ENCODE peak calls at places on chromosomes 12 and 14, in four cellular contexts. Y is transverse colon, A is pancreas, D is small intestine. Z is an unnamed sample.

GRCh38 chr14:96762650-96763049 is 34.5 kb upstream of the VRK1 start:
- DNase-seq in D (peak; percentile 71), Y (no peak), A (no peak), Z (no peak)

GRCh38 chr12:24047345-24047744 is 97.9 kb upstream of the SOX5 start:
- DNase-seq in D (no peak), Y (no peak), A (no peak), Z (no peak)

GRCh38 chr14:89908712-89909450 is 45.6 kb downstream of the EFCAB11 start:
- DNase-seq in D (peak; percentile 50), A (no peak), Y (no peak), Z (no peak)

GRCh38 chr14:99479160-99479902 is 1.3 kb downstream of the SETD3 start:
- DNase-seq in A (no peak), Y (no peak), D (peak; percentile 32), Z (no peak)

GRCh38 chr12:112837629-112838191 is 46.2 kb downstream of the RPH3A start:
- DNase-seq in A (no peak), D (no peak), Y (no peak), Z (no peak)

GRCh38 chr12:110109037-110109836 is 14.9 kb upstream of the IFT81 start:
- DNase-seq in D (peak; percentile 9), Y (peak; percentile 61), A (no peak), Z (no peak)

GRCh38 chr12:112937741-112938719 is at the start of gene OAS3:
- DNase-seq in A (peak; percentile 90), D (peak; percentile 92), Y (peak; percentile 90), Z (peak; percentile 66)

GRCh38 chr12:1662761-1663439 is 28.0 kb upstream of the ADIPOR2 start:
- DNase-seq in A (peak; percentile 74), Y (peak; percentile 86), D (peak; percentile 90), Z (no peak)

GRCh38 chr14:101823511-101824120 is 62.1 kb downstream of the PPP2R5C start:
- DNase-seq in D (peak; percentile 48), Y (peak; percentile 60), A (no peak), Z (no peak)
- H3K4me3 ChIP-seq in D (peak overlapping the region; percentile 48), Y (peak overlapping the region; percentile 3), A (no peak overlapping the region), Z (peak overlapping the region; percentile 22)

DNA sequence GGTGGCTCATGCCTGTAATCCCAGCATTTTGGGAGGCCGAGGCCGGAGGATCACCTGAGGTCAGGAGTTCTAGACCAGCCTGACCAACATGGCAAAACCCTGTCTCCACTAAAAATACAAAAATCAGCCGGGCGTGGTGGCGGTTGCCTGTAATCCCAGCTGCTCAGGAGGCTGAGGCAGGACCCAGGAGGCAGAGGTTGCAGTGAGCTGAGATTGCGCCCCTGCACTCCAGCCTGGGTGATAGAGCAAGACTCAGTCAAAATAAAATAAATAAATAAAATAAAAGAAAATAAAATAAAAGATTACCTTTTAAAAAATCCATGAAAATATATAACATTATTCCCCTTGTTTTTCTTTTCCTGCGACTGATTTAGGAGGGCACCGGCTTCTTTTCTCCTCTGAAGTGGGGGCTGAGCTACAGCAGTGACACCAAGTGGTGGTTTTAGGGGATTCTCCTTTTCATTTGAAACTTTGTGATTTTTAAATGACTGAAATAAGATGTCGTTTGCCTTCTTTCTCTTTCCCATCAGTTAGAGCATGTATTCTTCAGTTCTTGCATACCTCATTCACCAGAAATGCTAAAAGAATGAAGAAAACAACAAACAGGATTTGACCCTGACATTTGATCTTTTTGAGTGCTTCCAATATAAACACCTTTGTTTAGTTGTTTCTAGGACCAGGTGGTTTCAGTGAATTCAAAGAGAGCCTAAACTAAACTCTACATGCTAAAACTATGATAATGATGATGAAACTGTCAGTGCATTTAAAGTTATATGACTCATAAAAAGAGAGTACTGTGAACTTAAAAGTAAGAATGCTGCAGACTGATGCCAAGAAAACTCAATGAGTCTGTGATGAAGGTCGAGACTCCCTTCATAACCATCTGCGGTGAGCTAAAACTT is 22.6 kb upstream of the PKP2 start:
- DNase-seq in D (peak; percentile 36), A (no peak), Y (no peak), Z (no peak)
- H3K27ac ChIP-seq in D (no peak overlapping the region), A (no peak overlapping the region), Y (no peak overlapping the region), Z (no peak overlapping the region)

GRCh38 chr12:126454581-126454980 is 1389.3 kb downstream of the AACS start:
- DNase-seq in D (no peak), Y (no peak), A (no peak), Z (no peak)

GRCh38 chr12:126457776-126458175 is 1392.5 kb downstream of the AACS start:
- DNase-seq in D (no peak), A (no peak), Y (no peak), Z (no peak)
- H3K27me3 ChIP-seq in D (no peaks in the 10 kb centered on the region), A (no peaks in the 10 kb centered on the region), Y (no peaks in the 10 kb centered on the region), Z (peaks cover 3% of the 10 kb centered on the region)

GRCh38 chr12:91106283-91106682 is 5.0 kb downstream of the LUM start:
- DNase-seq in A (no peak), D (no peak), Y (no peak), Z (no peak)

GRCh38 chr12:91108196-91108595 is 3.1 kb downstream of the LUM start:
- DNase-seq in A (no peak), Y (no peak), D (no peak), Z (no peak)

GRCh38 chr12:91111366-91112321 is at the start of gene LUM:
- DNase-seq in Y (no peak), D (peak; percentile 21), A (no peak), Z (no peak)

GRCh38 chr12:91105807-91106206 is 5.5 kb downstream of the LUM start:
- DNase-seq in Y (no peak), D (no peak), A (no peak), Z (no peak)

DNA sequence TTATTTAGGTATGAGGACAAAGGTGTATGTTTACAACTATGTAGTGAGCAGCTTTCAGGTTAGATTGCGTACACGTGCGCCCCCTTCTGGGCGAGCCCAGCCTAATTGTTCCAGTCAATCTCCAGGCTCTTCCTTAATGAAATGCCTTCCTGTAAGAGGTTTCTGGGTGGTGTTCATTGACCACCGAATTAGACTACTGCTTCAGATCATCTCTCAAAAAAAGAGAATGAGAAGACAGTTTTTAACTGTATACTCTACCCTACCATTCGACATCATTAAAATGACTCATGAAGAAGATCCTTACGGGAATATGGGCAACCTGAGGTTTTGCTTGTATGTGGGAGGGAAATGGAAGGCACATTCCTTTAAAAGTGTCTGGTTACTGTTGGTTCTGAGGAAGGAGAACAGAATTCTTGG is 2.1 kb downstream of the LUM start:
- DNase-seq in A (peak; percentile 88), Y (peak; percentile 70), D (peak; percentile 61), Z (no peak)
- H3K4me3 ChIP-seq in A (no peak overlapping the region), Y (no peak overlapping the region), D (no peak overlapping the region), Z (no peak overlapping the region)

GRCh38 chr14:61543946-61544345 is 151.4 kb upstream of the HIF1A start:
- DNase-seq in Y (no peak), D (no peak), A (no peak), Z (no peak)
- H3K27ac ChIP-seq in Y (peak overlapping the region; percentile 27), D (no peak overlapping the region), A (no peak overlapping the region), Z (peak overlapping the region; percentile 64)

GRCh38 chr12:56914724-56915123 is 19.5 kb downstream of the SDR9C7 start:
- DNase-seq in A (no peak), Y (no peak), D (no peak), Z (no peak)
- H3K27me3 ChIP-seq in A (no peaks in the 10 kb centered on the region), Y (peaks cover 9% of the 10 kb centered on the region), D (no peaks in the 10 kb centered on the region), Z (no peaks in the 10 kb centered on the region)

Z was measured in dorsolateral prefrontal cortex.